ENCODE peak calls at places on chromosomes 1 and 21, in ten cellular contexts. T is astrocyte of the spinal cord, E is EH, U is endothelial cell, S is GM04503, W is T-helper 2 cell, O is astrocyte of the cerebellum, N is lower leg skin, R is EL, H is WTC11. Q is an unnamed sample.

GRCh38 chr1:172487550-172487949 is 43.7 kb upstream of the PIGC start:
- DNase-seq in O (no peak), R (no peak), N (no peak), S (no peak), T (no peak), E (no peak), W (no peak), H (no peak), U (no peak), Q (no peak)

GRCh38 chr21:37827878-37828277 is 88.4 kb downstream of the KCNJ6 start:
- DNase-seq in W (no peak), T (no peak), H (no peak), U (no peak), S (no peak), E (no peak), O (no peak), N (no peak), R (no peak), Q (no peak)

GRCh38 chr1:152047607-152047953 is 10.8 kb upstream of the S100A11 start:
- DNase-seq in N (peak; percentile 89), R (no peak), E (no peak), W (no peak), O (no peak), T (no peak), H (no peak), U (no peak), S (no peak), Q (no peak)

GRCh38 chr1:233113009-233113712 is 162.8 kb downstream of the NTPCR start:
- DNase-seq in U (peak; percentile 24), N (peak; percentile 93), H (no peak), R (peak; percentile 99), E (peak; percentile 99), S (peak; percentile 99), O (peak; percentile 97), T (peak; percentile 99), W (no peak), Q (peak; percentile 99)

GRCh38 chr1:247448107-247448778 is 9.7 kb downstream of the OR2B11 start:
- DNase-seq in O (peak; percentile 8), U (peak; percentile 69), H (peak; percentile 74), T (peak; percentile 75), S (peak; percentile 9), N (peak; percentile 91), E (peak; percentile 41), R (peak; percentile 53), W (no peak), Q (peak; percentile 6)

GRCh38 chr1:111406325-111406768 is 21.2 kb downstream of the OVGP1 start:
- DNase-seq in T (no peak), H (no peak), U (no peak), S (no peak), W (peak; percentile 25), E (peak; percentile 11), N (no peak), R (no peak), O (peak; percentile 5), Q (no peak)

GRCh38 chr21:26144026-26144425 is 26.5 kb downstream of the APP start:
- DNase-seq in W (no peak), T (no peak), S (no peak), R (no peak), O (no peak), H (no peak), U (no peak), E (no peak), N (no peak), Q (no peak)

GRCh38 chr1:181726608-181727007 is 243.3 kb downstream of the CACNA1E start:
- DNase-seq in N (no peak), U (no peak), R (no peak), E (no peak), O (no peak), S (no peak), T (no peak), W (no peak), H (no peak), Q (no peak)

GRCh38 chr1:166920561-166921475 is 44.8 kb upstream of the TADA1 start:
- DNase-seq in E (no peak), T (peak; percentile 25), U (peak; percentile 52), W (no peak), S (no peak), H (peak; percentile 75), N (no peak), R (no peak), O (no peak), Q (no peak)